ENCODE peak calls at places on chromosomes 6 and 20, in ten cellular contexts. F is B cell, Y is OCI-LY7, S is SK-N-SH, B is adrenal gland, C is pancreas, U is vagina, Z is heart right ventricle, X is GM13977, G is HCT116. D is an unnamed sample.

GRCh38 chr6:1081566-1081965 is 230.3 kb upstream of the FOXQ1 start:
- DNase-seq in F (no peak), Y (no peak), S (no peak), B (no peak), C (no peak), U (no peak), Z (no peak), X (no peak), G (no peak), D (no peak)

GRCh38 chr6:156146891-156147290 is 630.3 kb upstream of the ARID1B start:
- DNase-seq in F (no peak), Y (no peak), S (no peak), B (no peak), C (no peak), U (no peak), Z (no peak), X (no peak), G (no peak), D (no peak)

GRCh38 chr20:20593447-20594170 is 118.8 kb downstream of the RALGAPA2 start:
- DNase-seq in F (no peak), Y (peak; percentile 37), S (peak; percentile 49), B (peak; percentile 48), C (no peak), U (no peak), Z (no peak), X (peak; percentile 36), G (peak; percentile 18), D (peak; percentile 37)

GRCh38 chr6:135128268-135128914 is 52.7 kb upstream of the MYB start:
- DNase-seq in F (no peak), Y (no peak), S (no peak), B (no peak), C (no peak), U (no peak), Z (no peak), X (peak; percentile 43), G (no peak), D (peak; percentile 69)

GRCh38 chr6:16836186-16836981 is 75.1 kb upstream of the ATXN1 start:
- DNase-seq in F (no peak), Y (no peak), S (no peak), B (no peak), C (no peak), U (no peak), Z (no peak), X (peak; percentile 54), G (no peak), D (peak; percentile 52)

GRCh38 chr20:34111057-34111711 is 859 bp downstream of the EIF2S2 start:
- DNase-seq in F (no peak), Y (peak; percentile 38), S (peak; percentile 31), B (peak; percentile 47), C (no peak), U (no peak), Z (no peak), X (no peak), G (no peak), D (no peak)

GRCh38 chr6:53090576-53090975 is 25.4 kb downstream of the FBXO9 start:
- DNase-seq in F (no peak), Y (no peak), S (no peak), B (peak; percentile 81), C (no peak), U (no peak), Z (no peak), X (no peak), G (no peak), D (no peak)

GRCh38 chr20:55961351-55962320 is 43.7 kb downstream of the CBLN4 start:
- DNase-seq in F (no peak), Y (no peak), S (no peak), B (peak; percentile 11), C (no peak), U (no peak), Z (no peak), X (no peak), G (no peak), D (no peak)

GRCh38 chr6:62775427-62776022 is 435.7 kb upstream of the FKBP1C start:
- DNase-seq in F (no peak), Y (peak; percentile 44), S (peak; percentile 1), B (no peak), C (no peak), U (no peak), Z (no peak), X (peak; percentile 16), G (peak; percentile 0), D (peak; percentile 8)

GRCh38 chr20:64232794-64233193 is 22.8 kb upstream of the PCMTD2 start:
- DNase-seq in F (no peak), Y (no peak), S (no peak), B (peak; percentile 91), C (no peak), U (no peak), Z (no peak), X (no peak), G (no peak), D (no peak)

GRCh38 chr6:168201383-168201782 is 118.2 kb downstream of the DACT2 start:
- DNase-seq in F (no peak), Y (no peak), S (no peak), B (no peak), C (no peak), U (no peak), Z (no peak), X (no peak), G (no peak), D (no peak)
- TF ChIP-seq CTCF in F (no peak), Y (no peak), S (no peak), B (no peak), C (peak; percentile 25), U (no peak), Z (no peak), X (no peak), G (no peak), D (no peak)

GRCh38 chr6:37030599-37030998 is 25.1 kb downstream of the FGD2 start:
- DNase-seq in F (no peak), Y (no peak), S (no peak), B (no peak), C (no peak), U (no peak), Z (no peak), X (no peak), G (no peak), D (no peak)

GRCh38 chr6:37027036-37027720 is 21.7 kb downstream of the FGD2 start:
- DNase-seq in F (peak; percentile 15), Y (no peak), S (no peak), B (no peak), C (no peak), U (no peak), Z (no peak), X (no peak), G (no peak), D (no peak)

GRCh38 chr6:37029249-37029959 is 23.9 kb downstream of the FGD2 start:
- DNase-seq in F (peak; percentile 64), Y (peak; percentile 60), S (peak; percentile 86), B (peak; percentile 90), C (peak; percentile 75), U (no peak), Z (peak; percentile 64), X (peak; percentile 68), G (peak; percentile 79), D (peak; percentile 75)

GRCh38 chr6:37025621-37026466 is 20.4 kb downstream of the FGD2 start:
- DNase-seq in F (peak; percentile 27), Y (no peak), S (no peak), B (no peak), C (no peak), U (no peak), Z (no peak), X (no peak), G (no peak), D (no peak)

GRCh38 chr6:37027811-37028469 is 22.5 kb downstream of the FGD2 start:
- DNase-seq in F (peak; percentile 32), Y (no peak), S (no peak), B (no peak), C (no peak), U (no peak), Z (no peak), X (no peak), G (no peak), D (no peak)
- TF ChIP-seq CTCF in F (no peak), Y (no peak), S (no peak), B (no peak), C (no peak), U (no peak), Z (no peak), X (peak; percentile 0), G (no peak), D (no peak)

GRCh38 chr6:138007014-138007472 is 100.2 kb downstream of the PERP start:
- DNase-seq in F (no peak), Y (peak; percentile 32), S (peak; percentile 7), B (no peak), C (no peak), U (no peak), Z (no peak), X (peak; percentile 52), G (peak; percentile 45), D (peak; percentile 53)
- TF ChIP-seq CTCF in F (peak; percentile 58), Y (peak; percentile 92), S (peak; percentile 48), B (no peak), C (peak; percentile 14), U (no peak), Z (peak; percentile 40), X (peak; percentile 64), G (peak; percentile 64), D (peak; percentile 54)

GRCh38 chr20:57711311-57711712 is 1.5 kb upstream of the PMEPA1 start:
- DNase-seq in F (no peak), Y (no peak), S (peak; percentile 67), B (no peak), C (no peak), U (no peak), Z (no peak), X (no peak), G (no peak), D (no peak)
- TF ChIP-seq CTCF in F (no peak), Y (peak; percentile 39), S (no peak), B (no peak), C (no peak), U (no peak), Z (no peak), X (no peak), G (no peak), D (no peak)

GRCh38 chr20:36264426-36265246 is 28.4 kb downstream of the AAR2 start:
- DNase-seq in F (no peak), Y (no peak), S (no peak), B (no peak), C (no peak), U (no peak), Z (no peak), X (no peak), G (no peak), D (no peak)

GRCh38 chr20:36262440-36262839 is 26.2 kb downstream of the AAR2 start:
- DNase-seq in F (no peak), Y (no peak), S (no peak), B (no peak), C (no peak), U (no peak), Z (no peak), X (no peak), G (no peak), D (no peak)

GRCh38 chr20:36261389-36262105 is 25.3 kb downstream of the AAR2 start:
- DNase-seq in F (no peak), Y (no peak), S (no peak), B (no peak), C (no peak), U (no peak), Z (no peak), X (no peak), G (no peak), D (no peak)

GRCh38 chr20:36259177-36259835 is 23.0 kb downstream of the AAR2 start:
- DNase-seq in F (no peak), Y (no peak), S (no peak), B (no peak), C (no peak), U (no peak), Z (no peak), X (no peak), G (no peak), D (no peak)

GRCh38 chr20:36260316-36260715 is 24.0 kb downstream of the AAR2 start:
- DNase-seq in F (no peak), Y (no peak), S (no peak), B (no peak), C (no peak), U (no peak), Z (no peak), X (no peak), G (no peak), D (no peak)
- TF ChIP-seq CTCF in F (no peak), Y (no peak), S (no peak), B (no peak), C (no peak), U (no peak), Z (no peak), X (no peak), G (no peak), D (no peak)